ENCODE peak calls at places on chromosomes 7 and 10, in four cellular contexts. One of them, this sample, is unnamed.

GRCh38 chr10:130915065-130915464 is 396.5 kb downstream of the TCERG1L start:
- DNase-seq in GM12878: no peak
- DNase-seq in H1: no peak
- DNase-seq in K562: no peak
- DNase-seq in this sample: no peak

GRCh38 chr10:118365702-118366101 is 23.6 kb upstream of the FAM204A start:
- DNase-seq in H1: no peak
- DNase-seq in GM12878: no peak
- DNase-seq in K562: no peak
- DNase-seq in this sample: no peak

GRCh38 chr7:4470246-4470645 is 211.8 kb upstream of the FOXK1 start:
- DNase-seq in K562: no peak
- DNase-seq in GM12878: no peak
- DNase-seq in H1: peak
- DNase-seq in this sample: no peak

GRCh38 chr7:20713792-20714191 is 72.9 kb downstream of the SP8 start:
- DNase-seq in K562: no peak
- DNase-seq in H1: no peak
- DNase-seq in GM12878: no peak
- DNase-seq in this sample: no peak

GRCh38 chr7:142357953-142358520 is 100.2 kb upstream of the PRSS58 start:
- DNase-seq in GM12878: peak
- DNase-seq in H1: peak
- DNase-seq in K562: peak
- DNase-seq in this sample: peak

GRCh38 chr10:115975506-115975905 is 297.5 kb downstream of the GFRA1 start:
- DNase-seq in H1: no peak
- DNase-seq in K562: no peak
- DNase-seq in GM12878: no peak
- DNase-seq in this sample: no peak

GRCh38 chr10:128324058-128324457 is 197.8 kb upstream of the MKI67 start:
- DNase-seq in GM12878: no peak
- DNase-seq in H1: peak
- DNase-seq in K562: peak
- DNase-seq in this sample: no peak

GRCh38 chr7:2282185-2282751 is 32.0 kb downstream of the SNX8 start:
- DNase-seq in GM12878: no peak
- DNase-seq in H1: no peak
- DNase-seq in K562: peak
- DNase-seq in this sample: no peak

GRCh38 chr7:75995996-75996395 is 1.6 kb upstream of the TMEM120A start:
- DNase-seq in GM12878: no peak
- DNase-seq in K562: no peak
- DNase-seq in H1: no peak
- DNase-seq in this sample: no peak

GRCh38 chr7:4832711-4833110 is 29.1 kb downstream of the PAPOLB start:
- DNase-seq in K562: no peak
- DNase-seq in GM12878: no peak
- DNase-seq in H1: no peak
- DNase-seq in this sample: no peak

GRCh38 chr7:41217306-41217705 is 485.6 kb downstream of the INHBA start:
- DNase-seq in H1: no peak
- DNase-seq in K562: no peak
- DNase-seq in GM12878: no peak
- DNase-seq in this sample: no peak

GRCh38 chr10:61452655-61453641 is at the start of gene TMEM26:
- DNase-seq in H1: peak
- DNase-seq in K562: peak
- DNase-seq in GM12878: no peak
- DNase-seq in this sample: no peak

GRCh38 chr7:18177129-18177814 is 149.6 kb upstream of the PRPS1L1 start:
- DNase-seq in H1: no peak
- DNase-seq in K562: peak
- DNase-seq in GM12878: no peak
- DNase-seq in this sample: no peak

GRCh38 chr7:7017707-7018265 is 164.6 kb upstream of the C1GALT1 start:
- DNase-seq in GM12878: no peak
- DNase-seq in H1: no peak
- DNase-seq in K562: no peak
- DNase-seq in this sample: no peak

GRCh38 chr7:25256424-25256823 is 28.1 kb upstream of the NPVF start:
- DNase-seq in K562: no peak
- DNase-seq in H1: no peak
- DNase-seq in GM12878: no peak
- DNase-seq in this sample: no peak

GRCh38 chr7:1234794-1235500 is 2.3 kb downstream of the UNCX start:
- DNase-seq in GM12878: no peak
- DNase-seq in H1: peak
- DNase-seq in K562: no peak
- DNase-seq in this sample: no peak

GRCh38 chr10:91798736-91799579 is 732 bp downstream of the TNKS2 start:
- DNase-seq in GM12878: no peak
- DNase-seq in K562: peak
- DNase-seq in H1: peak
- DNase-seq in this sample: peak

GRCh38 chr7:3232228-3232627 is 68.8 kb upstream of the SDK1 start:
- DNase-seq in GM12878: no peak
- DNase-seq in H1: no peak
- DNase-seq in K562: no peak
- DNase-seq in this sample: no peak

GRCh38 chr10:124545756-124546369 is 84.2 kb downstream of the LHPP start:
- DNase-seq in K562: no peak
- DNase-seq in GM12878: no peak
- DNase-seq in H1: no peak
- DNase-seq in this sample: no peak
- H3K27ac ChIP-seq in K562: no peak
- H3K27ac ChIP-seq in GM12878: no peak
- H3K27ac ChIP-seq in H1: no peak
- H3K27ac ChIP-seq in this sample: no peak

DNA sequence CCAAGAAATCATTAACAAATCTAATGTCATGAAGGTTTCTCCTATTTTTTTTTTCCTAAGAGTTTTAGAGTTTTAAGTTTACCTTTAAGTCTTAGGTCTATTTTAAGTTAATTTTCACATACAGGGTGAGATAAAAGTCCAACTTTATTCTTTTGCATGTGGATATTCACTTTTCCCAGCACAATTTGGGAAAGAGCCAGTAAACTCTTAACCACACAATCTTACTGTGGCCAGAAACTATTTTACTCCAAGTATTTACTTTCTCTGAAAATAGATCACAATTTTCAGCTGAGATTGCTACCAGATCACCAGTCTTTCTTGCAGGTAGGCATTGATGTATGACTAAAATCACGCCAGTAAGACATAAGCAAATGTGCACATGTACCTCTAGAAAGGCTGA is 728.5 kb downstream of the TNS3 start:
- DNase-seq in GM12878: no peak
- DNase-seq in H1: no peak
- DNase-seq in K562: no peak
- DNase-seq in this sample: no peak
- H3K4me3 ChIP-seq in GM12878: no peak
- H3K4me3 ChIP-seq in H1: no peak
- H3K4me3 ChIP-seq in K562: no peak
- H3K4me3 ChIP-seq in this sample: no peak

GRCh38 chr7:71633571-71634008 is 501.6 kb downstream of the GALNT17 start:
- DNase-seq in K562: no peak
- DNase-seq in H1: no peak
- DNase-seq in GM12878: no peak
- DNase-seq in this sample: no peak
- TF ChIP-seq EGR1 in K562: no peak
- TF ChIP-seq EGR1 in H1: no peak
- TF ChIP-seq EGR1 in GM12878: no peak
- TF ChIP-seq EGR1 in this sample: no peak

DNA sequence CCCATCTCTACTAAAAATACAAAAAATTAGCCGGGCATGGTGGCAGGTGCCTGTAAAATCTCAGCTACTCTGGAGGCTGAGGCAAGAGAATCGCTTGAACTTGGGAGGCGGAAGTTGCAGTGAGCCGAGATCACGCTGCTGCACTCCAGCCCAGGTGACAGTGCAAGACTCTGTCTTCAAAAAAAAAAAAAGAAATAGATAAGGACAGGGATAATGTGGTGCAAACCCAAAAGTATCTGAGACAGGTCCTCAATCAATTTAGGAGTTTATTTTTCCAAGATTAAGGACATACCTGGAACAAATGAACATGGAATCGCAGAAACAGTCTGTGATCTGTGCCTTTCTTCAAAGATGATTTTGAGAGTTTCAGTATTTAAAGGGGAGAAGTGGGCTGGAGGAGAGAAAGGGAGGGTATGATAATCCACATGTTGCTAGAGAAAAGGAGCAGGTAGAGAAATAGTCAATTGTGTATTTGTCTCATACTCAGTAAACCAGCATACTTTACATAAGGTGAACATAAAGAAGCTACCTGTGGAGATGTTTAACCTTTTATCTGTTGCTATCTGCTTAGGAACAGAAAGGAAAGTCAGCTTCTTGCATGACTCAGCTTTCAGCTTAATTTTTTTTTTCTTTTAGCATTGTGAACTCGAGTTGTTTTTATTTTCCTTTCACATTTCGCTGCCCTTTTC is 4.9 kb upstream of the MTPN start:
- DNase-seq in K562: no peak
- DNase-seq in GM12878: no peak
- DNase-seq in H1: no peak
- DNase-seq in this sample: no peak
- H3K27ac ChIP-seq in K562: peak
- H3K27ac ChIP-seq in GM12878: peak
- H3K27ac ChIP-seq in H1: no peak
- H3K27ac ChIP-seq in this sample: no peak

DNA sequence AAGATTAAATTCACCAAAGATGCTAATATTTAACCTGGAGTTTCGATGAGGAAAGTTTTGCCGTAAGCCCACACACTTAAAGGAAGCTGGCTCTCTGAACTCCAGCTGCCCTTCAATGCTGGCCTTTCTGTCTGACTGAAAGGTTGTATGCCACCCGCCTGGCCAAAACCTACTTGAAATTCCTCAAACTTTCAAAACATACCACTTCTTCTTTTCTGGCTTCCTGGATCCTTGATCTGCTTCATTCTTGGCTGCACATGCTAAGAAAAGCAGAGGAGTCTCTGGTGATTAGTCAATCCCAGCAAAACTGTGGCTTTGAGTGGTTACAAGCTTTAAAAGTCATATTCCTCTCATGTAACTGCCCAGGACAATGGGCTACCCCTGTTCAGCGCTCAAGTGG is 74.8 kb downstream of the ABCA13 start:
- DNase-seq in H1: no peak
- DNase-seq in K562: no peak
- DNase-seq in GM12878: peak
- DNase-seq in this sample: no peak
- H3K4me3 ChIP-seq in H1: no peak
- H3K4me3 ChIP-seq in K562: no peak
- H3K4me3 ChIP-seq in GM12878: no peak
- H3K4me3 ChIP-seq in this sample: no peak

GRCh38 chr7:22853674-22854157 is 31.1 kb upstream of the TOMM7 start:
- DNase-seq in H1: no peak
- DNase-seq in GM12878: no peak
- DNase-seq in K562: no peak
- DNase-seq in this sample: peak
- TF ChIP-seq EGR1 in H1: no peak
- TF ChIP-seq EGR1 in GM12878: no peak
- TF ChIP-seq EGR1 in K562: no peak
- TF ChIP-seq EGR1 in this sample: no peak

DNA sequence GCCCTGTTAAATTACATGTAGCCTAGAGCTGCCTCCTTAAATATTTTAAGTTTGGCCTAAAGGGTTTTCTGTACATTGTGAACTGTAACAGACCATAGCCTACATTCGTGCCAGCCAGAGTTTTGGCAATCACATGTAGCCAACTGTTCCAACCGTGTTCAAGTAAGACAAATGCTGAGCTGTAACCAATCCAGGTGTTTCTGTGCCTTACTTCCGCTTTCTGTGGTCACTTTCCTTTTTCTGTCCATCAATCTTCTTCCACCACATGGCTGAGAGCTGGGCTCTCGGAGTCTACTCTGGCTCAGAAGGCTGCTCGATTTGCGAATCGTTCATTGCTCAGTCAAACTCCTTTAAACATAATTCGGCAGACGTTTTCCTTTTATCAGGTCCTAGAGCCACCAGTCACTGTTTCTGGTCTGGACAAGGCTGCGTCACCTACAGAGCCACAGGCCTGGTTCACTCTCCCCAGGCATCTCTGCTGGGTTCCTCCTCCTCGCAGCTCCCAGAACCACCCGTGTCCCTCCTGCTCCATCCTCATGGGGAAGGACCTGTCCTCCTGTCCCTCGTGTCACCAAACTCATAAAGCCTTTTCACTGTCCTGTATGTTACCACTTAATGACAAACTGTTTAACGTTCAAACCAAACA is 158.0 kb upstream of the RHEB start:
- DNase-seq in H1: no peak
- DNase-seq in GM12878: no peak
- DNase-seq in K562: no peak
- DNase-seq in this sample: no peak
- H3K27ac ChIP-seq in H1: no peak
- H3K27ac ChIP-seq in GM12878: no peak
- H3K27ac ChIP-seq in K562: no peak
- H3K27ac ChIP-seq in this sample: no peak

DNA sequence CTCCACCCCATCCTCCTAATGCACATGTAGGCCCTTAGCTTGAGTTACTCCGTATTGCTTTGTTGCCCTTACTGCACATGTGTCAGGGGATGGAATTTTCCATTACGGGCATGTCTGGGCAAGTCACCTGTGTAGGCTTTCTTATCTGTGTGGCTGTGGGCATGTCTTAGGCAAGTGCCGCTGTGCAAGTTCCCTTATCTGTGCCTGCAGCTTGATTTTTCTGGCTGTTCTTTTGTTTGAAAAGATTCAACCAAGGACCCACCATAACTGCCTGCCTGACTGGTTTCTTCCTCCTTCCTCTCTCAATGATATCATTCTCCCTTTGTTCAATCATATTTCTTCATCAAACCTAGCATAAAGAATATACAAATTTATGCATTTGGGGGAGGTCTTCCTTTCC is 88.5 kb downstream of the AKR1D1 start:
- DNase-seq in H1: no peak
- DNase-seq in K562: no peak
- DNase-seq in GM12878: no peak
- DNase-seq in this sample: no peak
- H3K4me3 ChIP-seq in H1: no peak
- H3K4me3 ChIP-seq in K562: no peak
- H3K4me3 ChIP-seq in GM12878: no peak
- H3K4me3 ChIP-seq in this sample: no peak

DNA sequence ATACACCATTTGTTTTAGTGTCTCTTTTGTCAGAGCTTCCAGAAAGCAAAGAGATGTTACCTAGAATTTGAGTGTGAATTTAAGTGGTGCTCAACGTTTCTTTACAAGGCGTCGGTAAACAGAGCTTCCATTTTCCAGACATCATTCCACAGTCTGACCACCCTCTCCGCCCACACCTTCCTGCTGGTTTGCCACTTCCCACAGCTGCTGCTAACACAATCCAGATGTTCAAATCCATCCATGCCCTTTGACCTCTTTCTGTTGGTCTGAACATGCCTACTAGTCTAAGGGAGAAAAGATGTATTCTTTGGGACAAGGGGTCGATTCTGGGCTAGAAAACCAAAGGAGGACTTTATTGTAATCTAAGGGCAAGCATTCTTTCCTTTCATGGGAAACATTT is 86.1 kb downstream of the FAM107B start:
- DNase-seq in GM12878: no peak
- DNase-seq in K562: no peak
- DNase-seq in H1: no peak
- DNase-seq in this sample: no peak
- TF ChIP-seq EGR1 in GM12878: no peak
- TF ChIP-seq EGR1 in K562: peak
- TF ChIP-seq EGR1 in H1: no peak
- TF ChIP-seq EGR1 in this sample: no peak